ENCODE peak calls at places on chromosomes 16 and 17, in ten cellular contexts. O is lower lobe of right lung, U is heart right ventricle, Y is body of pancreas, H is uterus, C is thoracic aorta, S is tibial nerve, P is left ventricle myocardium inferior, R is prostate gland, E is upper lobe of right lung. X is an unnamed sample.
A peak's percentile ranks its signal among the peaks of the same experiment; 100 is the strongest.

GRCh38 chr17:49312722-49313121 is 49.3 kb downstream of the ZNF652 start:
- DNase-seq in O (no peak), U (no peak), Y (no peak), H (no peak), C (no peak), S (no peak), P (no peak), R (no peak), E (no peak), X (no peak)

GRCh38 chr17:2192367-2193028 is 111.1 kb downstream of the SMG6 start:
- DNase-seq in O (no peak), U (no peak), Y (peak; percentile 37), H (peak; percentile 58), C (no peak), S (no peak), P (no peak), R (no peak), E (no peak), X (no peak)

GRCh38 chr17:30372755-30373154 is 6.0 kb upstream of the CPD start:
- DNase-seq in O (no peak), U (no peak), Y (no peak), H (no peak), C (no peak), S (no peak), P (no peak), R (no peak), E (no peak), X (no peak)

GRCh38 chr16:50901062-50901461 is 159.2 kb downstream of the CYLD start:
- DNase-seq in O (no peak), U (no peak), Y (no peak), H (no peak), C (no peak), S (no peak), P (no peak), R (no peak), E (no peak), X (no peak)

GRCh38 chr16:4270595-4270994 is 2.2 kb downstream of the TFAP4 start:
- DNase-seq in O (no peak), U (no peak), Y (no peak), H (no peak), C (no peak), S (no peak), P (no peak), R (no peak), E (no peak), X (no peak)

GRCh38 chr17:60075981-60076380 is 2.7 kb downstream of the HEATR6 start:
- DNase-seq in O (no peak), U (no peak), Y (no peak), H (no peak), C (no peak), S (no peak), P (no peak), R (no peak), E (no peak), X (no peak)

GRCh38 chr16:53282975-53283946 is 151.0 kb upstream of the RBL2 start:
- DNase-seq in O (no peak), U (no peak), Y (no peak), H (no peak), C (no peak), S (no peak), P (no peak), R (no peak), E (no peak), X (no peak)

GRCh38 chr16:5220705-5221104 is 123.1 kb upstream of the EEF2KMT start:
- DNase-seq in O (no peak), U (no peak), Y (no peak), H (no peak), C (no peak), S (no peak), P (no peak), R (no peak), E (no peak), X (no peak)

GRCh38 chr17:12545877-12546513 is 119.7 kb upstream of the MYOCD start:
- DNase-seq in O (no peak), U (no peak), Y (peak; percentile 40), H (no peak), C (no peak), S (peak; percentile 44), P (no peak), R (no peak), E (no peak), X (no peak)

GRCh38 chr16:4936991-4937781 is at the start of gene PPL:
- DNase-seq in O (peak; percentile 94), U (peak; percentile 68), Y (peak; percentile 96), H (peak; percentile 61), C (no peak), S (peak; percentile 37), P (peak; percentile 72), R (peak; percentile 91), E (peak; percentile 96), X (no peak)

GRCh38 chr17:27282054-27282501 is 11.8 kb upstream of the WSB1 start:
- DNase-seq in O (no peak), U (no peak), Y (peak; percentile 22), H (peak; percentile 54), C (no peak), S (peak; percentile 48), P (no peak), R (no peak), E (no peak), X (no peak)

GRCh38 chr17:66373944-66374817 is 71.8 kb downstream of the PRKCA start:
- DNase-seq in O (no peak), U (peak; percentile 41), Y (peak; percentile 46), H (no peak), C (no peak), S (no peak), P (peak; percentile 21), R (no peak), E (no peak), X (peak; percentile 10)

GRCh38 chr16:12951392-12951791 is 50.0 kb downstream of the SHISA9 start:
- DNase-seq in O (no peak), U (no peak), Y (peak; percentile 39), H (no peak), C (no peak), S (no peak), P (no peak), R (no peak), E (no peak), X (no peak)

GRCh38 chr16:19760336-19761060 is 42.4 kb downstream of the IQCK start:
- DNase-seq in O (no peak), U (no peak), Y (no peak), H (no peak), C (no peak), S (no peak), P (no peak), R (no peak), E (no peak), X (no peak)
- H3K27ac ChIP-seq in O (no peak overlapping the region), U (peak overlapping the region; percentile 34), Y (no peak overlapping the region), H (no peak overlapping the region), C (no peak overlapping the region), S (no peak overlapping the region), P (peak overlapping the region; percentile 80), R (no peak overlapping the region), E (no peak overlapping the region), X (peak overlapping the region; percentile 99)

GRCh38 chr17:79930077-79930785 is 91.0 kb upstream of the CBX4 start:
- DNase-seq in O (no peak), U (no peak), Y (no peak), H (no peak), C (no peak), S (no peak), P (no peak), R (no peak), E (no peak), X (no peak)

GRCh38 chr17:79932446-79932845 is 93.2 kb upstream of the CBX4 start:
- DNase-seq in O (no peak), U (no peak), Y (no peak), H (no peak), C (no peak), S (no peak), P (no peak), R (no peak), E (no peak), X (no peak)

GRCh38 chr17:79929257-79930076 is 90.2 kb upstream of the CBX4 start:
- DNase-seq in O (no peak), U (no peak), Y (no peak), H (no peak), C (no peak), S (no peak), P (no peak), R (no peak), E (no peak), X (no peak)

GRCh38 chr17:79931517-79932309 is 92.5 kb upstream of the CBX4 start:
- DNase-seq in O (no peak), U (no peak), Y (no peak), H (no peak), C (no peak), S (no peak), P (no peak), R (no peak), E (no peak), X (no peak)

GRCh38 chr17:79930786-79931516 is 91.7 kb upstream of the CBX4 start:
- DNase-seq in O (no peak), U (no peak), Y (no peak), H (no peak), C (no peak), S (no peak), P (no peak), R (no peak), E (no peak), X (no peak)
- H3K4me3 ChIP-seq in O (no peak overlapping the region), U (no peak overlapping the region), Y (no peak overlapping the region), H (no peak overlapping the region), C (no peak overlapping the region), S (no peak overlapping the region), P (peak overlapping the region; percentile 45), R (no peak overlapping the region), E (no peak overlapping the region), X (no peak overlapping the region)

DNA sequence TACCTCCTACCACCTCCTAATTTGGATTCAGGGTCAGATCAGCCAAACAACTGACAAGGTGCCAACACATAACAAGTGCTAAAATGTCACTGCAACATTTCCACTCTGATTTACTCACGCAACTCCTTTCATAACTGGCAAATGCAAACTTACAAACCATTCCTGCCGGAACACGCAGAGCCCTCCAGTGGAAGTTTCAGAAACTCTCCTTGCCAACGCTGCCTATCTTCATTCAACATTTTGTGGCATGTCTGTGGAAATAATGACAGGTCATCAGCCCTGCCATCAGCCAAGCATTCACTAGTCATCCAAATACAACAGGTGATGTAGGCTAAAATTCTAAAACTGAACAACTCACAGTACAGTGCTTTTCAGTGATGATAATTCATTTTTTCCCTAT is 37.7 kb upstream of the OR3A1 start:
- DNase-seq in O (no peak), U (no peak), Y (no peak), H (no peak), C (no peak), S (no peak), P (no peak), R (no peak), E (no peak), X (no peak)
- TF ChIP-seq CTCF in O (no peak), U (no peak), Y (no peak), H (no peak), C (no peak), S (no peak), P (peak; percentile 37), R (no peak), E (peak; percentile 8), X (no peak)

DNA sequence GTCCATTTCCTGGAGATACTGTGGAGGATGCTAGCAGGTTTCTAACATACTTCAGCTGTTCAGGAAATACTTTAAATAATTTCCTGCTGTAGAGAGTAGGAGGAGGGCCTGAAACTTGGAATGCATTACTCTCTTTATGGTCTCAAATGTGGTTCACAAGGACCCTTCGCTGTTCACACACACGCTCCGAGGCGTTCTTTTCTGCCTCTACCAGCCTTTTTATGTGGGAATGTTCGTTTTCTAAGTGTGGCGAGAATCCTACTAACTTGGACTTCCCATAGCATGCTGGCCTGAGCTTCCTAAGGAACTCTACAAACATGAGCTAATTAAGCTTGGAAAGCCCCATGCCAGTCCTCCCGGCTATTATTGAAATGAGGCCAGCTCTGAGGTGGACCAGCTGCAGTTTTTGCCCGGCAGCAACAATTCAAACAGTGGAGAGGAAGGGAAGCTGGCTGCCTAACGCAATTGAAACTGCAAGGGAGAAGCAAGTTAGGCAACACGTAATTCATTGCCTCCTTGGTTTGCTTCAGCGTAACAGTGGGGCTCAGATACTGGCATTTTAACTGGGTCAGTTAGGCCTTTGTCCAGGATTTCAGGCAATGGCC is 18.9 kb downstream of the KPNA2 start:
- DNase-seq in O (no peak), U (no peak), Y (peak; percentile 30), H (peak; percentile 36), C (no peak), S (no peak), P (peak; percentile 25), R (no peak), E (no peak), X (peak; percentile 47)
- H3K27ac ChIP-seq in O (peak overlapping the region; percentile 70), U (peak overlapping the region; percentile 75), Y (no peak overlapping the region), H (peak overlapping the region; percentile 56), C (peak overlapping the region; percentile 9), S (peak overlapping the region; percentile 59), P (peak overlapping the region; percentile 89), R (no peak overlapping the region), E (peak overlapping the region; percentile 59), X (peak overlapping the region; percentile 49)

X was measured in dorsolateral prefrontal cortex.